ENCODE peak calls at places on chromosomes 5 and 9, in four cellular contexts. Z, H, L and A are unnamed samples.

GRCh38 chr5:150576449-150576949 is 64.0 kb upstream of the SYNPO start:
- DNase-seq in Z (no peak), H (no peak), L (no peak), A (no peak)

GRCh38 chr5:122421379-122422081 is 109.5 kb downstream of the SNCAIP start:
- DNase-seq in Z (no peak), H (no peak), L (no peak), A (no peak)

GRCh38 chr5:169860585-169860984 is 119.7 kb downstream of the INSYN2B start:
- DNase-seq in Z (no peak), H (no peak), L (no peak), A (no peak)

GRCh38 chr5:148090200-148090599 is 26.4 kb downstream of the SPINK5 start:
- DNase-seq in Z (no peak), H (no peak), L (no peak), A (no peak)

GRCh38 chr9:83584995-83585394 is 37.9 kb upstream of the IDNK start:
- DNase-seq in Z (no peak), H (no peak), L (no peak), A (no peak)

GRCh38 chr5:174106997-174107655 is 61.6 kb downstream of the NSG2 start:
- DNase-seq in Z (no peak), H (no peak), L (no peak), A (no peak)

GRCh38 chr5:164148292-164148691 is 642.9 kb downstream of the MAT2B start:
- DNase-seq in Z (no peak), H (no peak), L (no peak), A (no peak)

GRCh38 chr9:71627537-71627936 is 140.8 kb downstream of the CEMIP2 start:
- DNase-seq in Z (no peak), H (no peak), L (no peak), A (no peak)

GRCh38 chr5:141524604-141525597 is 36.0 kb downstream of the PCDHGC5 start:
- DNase-seq in Z (peak), H (no peak), L (peak), A (peak)

GRCh38 chr5:43193952-43194321 is 1.9 kb downstream of the NIM1K start:
- DNase-seq in Z (no peak), H (no peak), L (no peak), A (no peak)

GRCh38 chr5:103562084-103562452 is 521 bp downstream of the NUDT12 start:
- DNase-seq in Z (no peak), H (no peak), L (no peak), A (no peak)

GRCh38 chr5:35202319-35203111 is 27.8 kb downstream of the PRLR start:
- DNase-seq in Z (peak), H (peak), L (peak), A (no peak)

GRCh38 chr9:127522727-127523126 is 71.4 kb downstream of the LRSAM1 start:
- DNase-seq in Z (no peak), H (no peak), L (peak), A (no peak)

GRCh38 chr5:157961828-157962390 is 103.0 kb upstream of the CLINT1 start:
- DNase-seq in Z (no peak), H (no peak), L (no peak), A (no peak)

GRCh38 chr5:151234476-151235238 is 10.8 kb upstream of the CCDC69 start:
- DNase-seq in Z (peak), H (no peak), L (no peak), A (no peak)